ENCODE peak calls at places on chromosomes 3 and 15, in nine cellular contexts. B is foreskin fibroblast; C is stimulated activated CD4-positive, alpha-beta T cell treated with anti-CD3 and anti-CD28 coated beads, Interleukin-12 subunit alpha, Interleukin-12 subunit beta, amount 100 ng/mL, for 48 hours; R is NCI-H2227 treated with DMSO at 0.1 percent for 48 hours; A is HepG2; P is GM12878; I is KBM-7; F is GM12892; U is EH. S is an unnamed sample.

GRCh38 chr3:12934431-12934830 is 93.1 kb upstream of the RPL32 start:
- DNase-seq in B (peak), R (no peak), I (peak), A (no peak), P (no peak), C (no peak), U (peak), F (no peak), S (peak)

GRCh38 chr3:138686771-138687221 is 78.2 kb downstream of the FAIM start:
- DNase-seq in B (peak), F (peak), P (peak), U (peak), R (no peak), C (no peak), A (peak), I (peak), S (peak)

GRCh38 chr3:140019946-140020345 is 85.0 kb downstream of the CLSTN2 start:
- DNase-seq in B (no peak), C (no peak), R (no peak), A (no peak), I (no peak), U (no peak), F (no peak), P (no peak), S (no peak)

GRCh38 chr15:38486946-38487345 is 33.0 kb downstream of the FAM98B start:
- DNase-seq in U (peak), P (no peak), A (no peak), B (no peak), I (no peak), R (no peak), C (no peak), F (no peak), S (no peak)

GRCh38 chr3:29745237-29745870 is 464.5 kb downstream of the RBMS3 start:
- DNase-seq in U (no peak), P (no peak), B (no peak), I (no peak), R (no peak), A (no peak), C (no peak), F (no peak), S (no peak)

GRCh38 chr3:10279384-10280176 is 13.2 kb downstream of the GHRL start:
- DNase-seq in F (no peak), U (no peak), C (no peak), R (no peak), P (no peak), A (no peak), I (no peak), B (no peak), S (no peak)

GRCh38 chr3:187955076-187955952 is 198.6 kb upstream of the LPP start:
- DNase-seq in U (peak), R (no peak), C (no peak), I (peak), A (peak), P (no peak), B (peak), F (no peak), S (peak)

GRCh38 chr15:101022306-101022705 is 103.1 kb downstream of the LRRK1 start:
- DNase-seq in F (no peak), P (no peak), C (no peak), I (no peak), U (no peak), R (no peak), A (no peak), B (no peak), S (no peak)

GRCh38 chr3:27626596-27627118 is 95.5 kb downstream of the EOMES start:
- DNase-seq in R (no peak), U (no peak), C (no peak), I (no peak), F (no peak), P (no peak), B (no peak), A (peak), S (no peak)

GRCh38 chr3:119418091-119418512 is 45.3 kb downstream of the TMEM39A start:
- DNase-seq in A (no peak), C (no peak), R (no peak), I (no peak), P (no peak), U (no peak), B (no peak), F (no peak), S (no peak)

GRCh38 chr3:64130436-64130835 is 94.8 kb downstream of the PRICKLE2 start:
- DNase-seq in U (no peak), A (no peak), B (no peak), F (no peak), C (no peak), P (no peak), I (no peak), R (no peak), S (no peak)

GRCh38 chr15:90020041-90020735 is 19.1 kb downstream of the ZNF710 start:
- DNase-seq in F (no peak), P (no peak), I (peak), B (no peak), R (no peak), C (no peak), A (no peak), U (no peak), S (no peak)

GRCh38 chr3:179671709-179672337 is 19.0 kb downstream of the USP13 start:
- DNase-seq in I (no peak), P (no peak), A (peak), U (peak), R (no peak), B (no peak), C (no peak), F (no peak), S (no peak)

GRCh38 chr3:60594025-60594424 is 657.2 kb downstream of the FHIT start:
- DNase-seq in F (no peak), C (no peak), A (no peak), P (no peak), B (peak), I (no peak), R (no peak), U (no peak), S (no peak)

GRCh38 chr15:29070471-29071192 is 184.9 kb downstream of the APBA2 start:
- DNase-seq in R (peak), A (no peak), U (no peak), I (no peak), P (no peak), C (no peak), F (no peak), B (no peak), S (no peak)

GRCh38 chr15:61892140-61892539 is 168.1 kb downstream of the VPS13C start:
- DNase-seq in B (no peak), A (no peak), R (no peak), C (no peak), U (no peak), I (no peak), P (no peak), F (no peak), S (no peak)

GRCh38 chr3:69740103-69741021 is 1.1 kb downstream of the MITF start:
- DNase-seq in R (no peak), A (no peak), P (no peak), F (no peak), I (no peak), B (peak), C (no peak), U (no peak), S (no peak)

GRCh38 chr3:169886671-169887070 is 16.9 kb upstream of the LRRC31 start:
- DNase-seq in B (peak), I (no peak), R (no peak), A (no peak), P (no peak), U (peak), C (no peak), F (no peak), S (peak)

GRCh38 chr3:171441381-171441780 is 18.8 kb downstream of the TNIK start:
- DNase-seq in U (no peak), P (no peak), I (no peak), B (no peak), R (no peak), F (no peak), C (no peak), A (no peak), S (no peak)

GRCh38 chr15:59307164-59307535 is 65.5 kb downstream of the MYO1E start:
- DNase-seq in R (no peak), A (no peak), C (no peak), P (no peak), F (no peak), U (no peak), B (no peak), I (no peak), S (no peak)